ENCODE peak calls at places on chromosomes 12 and 14, in eight cellular contexts. I, P, D, K, H, Z, R and G are unnamed samples.

GRCh38 chr12:11107719-11108118 is 15.6 kb upstream of the TAS2R43 start:
- DNase-seq in I (no peak), P (no peak), D (no peak), K (no peak), H (no peak), Z (no peak), R (no peak), G (no peak)

GRCh38 chr14:77063581-77064289 is 34.3 kb upstream of the CIPC start:
- DNase-seq in I (peak), P (no peak), D (no peak), K (no peak), H (no peak), Z (no peak), R (no peak), G (no peak)

GRCh38 chr12:116860281-116860680 is 21.0 kb downstream of the HRK start:
- DNase-seq in I (no peak), P (no peak), D (no peak), K (no peak), H (no peak), Z (no peak), R (no peak), G (no peak)

GRCh38 chr12:77667101-77667500 is 163.6 kb upstream of the NAV3 start:
- DNase-seq in I (peak), P (no peak), D (no peak), K (no peak), H (no peak), Z (no peak), R (no peak), G (no peak)

GRCh38 chr14:64952598-64953309 is 10.2 kb upstream of the GPX2 start:
- DNase-seq in I (no peak), P (no peak), D (no peak), K (no peak), H (no peak), Z (no peak), R (no peak), G (no peak)

GRCh38 chr14:77459072-77459723 is 1.3 kb downstream of the AHSA1 start:
- DNase-seq in I (peak), P (peak), D (peak), K (peak), H (peak), Z (peak), R (peak), G (peak)

GRCh38 chr12:108091351-108091750 is 37.7 kb upstream of the WSCD2 start:
- DNase-seq in I (no peak), P (no peak), D (no peak), K (no peak), H (no peak), Z (no peak), R (no peak), G (no peak)

GRCh38 chr12:116980083-116980482 is 69.3 kb downstream of the FBXW8 start:
- DNase-seq in I (no peak), P (no peak), D (no peak), K (no peak), H (no peak), Z (no peak), R (no peak), G (no peak)

GRCh38 chr12:728781-729180 is 23.6 kb upstream of the WNK1 start:
- DNase-seq in I (no peak), P (no peak), D (no peak), K (no peak), H (no peak), Z (no peak), R (no peak), G (no peak)

GRCh38 chr12:122785503-122785902 is 11.1 kb downstream of the CCDC62 start:
- DNase-seq in I (no peak), P (no peak), D (no peak), K (no peak), H (no peak), Z (no peak), R (no peak), G (no peak)

GRCh38 chr12:98852181-98852580 is 207.1 kb downstream of the APAF1 start:
- DNase-seq in I (no peak), P (no peak), D (no peak), K (no peak), H (no peak), Z (no peak), R (no peak), G (no peak)

GRCh38 chr14:23171251-23171975 is 12.0 kb downstream of the SLC7A8 start:
- DNase-seq in I (no peak), P (peak), D (no peak), K (no peak), H (no peak), Z (no peak), R (no peak), G (no peak)
- H3K27ac ChIP-seq in I (no peak), P (peak), D (no peak), K (no peak), H (no peak), Z (no peak), R (no peak), G (no peak)

DNA sequence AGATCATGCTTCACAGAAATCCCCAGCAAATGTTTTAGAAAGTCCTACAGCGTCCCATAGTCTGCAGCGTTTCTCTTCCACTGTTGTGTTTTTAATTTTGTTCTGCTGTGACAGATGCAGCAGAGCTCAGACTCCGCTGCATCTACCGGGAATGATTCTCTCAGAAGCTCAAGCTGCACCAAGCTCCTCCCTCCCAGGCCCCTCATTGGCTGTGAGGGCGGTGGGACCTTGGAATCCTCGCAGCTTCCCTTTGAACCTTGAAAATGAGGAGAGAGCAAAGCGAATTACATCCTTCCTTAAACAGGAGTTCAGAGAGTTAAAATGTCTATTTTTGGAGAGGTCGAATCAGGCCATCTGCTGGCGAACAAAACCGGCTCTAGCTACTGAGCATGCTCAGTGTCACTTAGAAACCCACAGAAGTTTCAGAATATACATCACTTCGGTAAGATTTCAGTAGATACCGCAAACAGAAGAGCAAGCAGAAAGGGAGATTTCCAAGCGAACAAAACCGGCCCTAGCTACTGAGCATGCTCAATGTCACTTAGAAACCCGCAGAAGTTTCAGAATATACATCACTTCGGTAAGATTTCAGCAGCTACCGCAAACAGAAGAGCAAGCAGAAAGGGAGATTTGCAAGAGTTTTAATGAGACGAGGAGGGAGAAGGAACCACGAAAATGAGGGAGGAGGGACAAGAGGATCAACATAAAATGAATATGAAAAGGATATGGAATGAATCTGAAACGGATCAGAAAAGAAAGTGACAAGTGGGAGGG is at the start of gene ABCD2:
- DNase-seq in I (peak), P (peak), D (peak), K (peak), H (peak), Z (peak), R (peak), G (peak)
- TF ChIP-seq POLR2A in I (no peak), P (peak), D (no peak), K (peak), H (no peak), Z (no peak), R (no peak), G (no peak)

DNA sequence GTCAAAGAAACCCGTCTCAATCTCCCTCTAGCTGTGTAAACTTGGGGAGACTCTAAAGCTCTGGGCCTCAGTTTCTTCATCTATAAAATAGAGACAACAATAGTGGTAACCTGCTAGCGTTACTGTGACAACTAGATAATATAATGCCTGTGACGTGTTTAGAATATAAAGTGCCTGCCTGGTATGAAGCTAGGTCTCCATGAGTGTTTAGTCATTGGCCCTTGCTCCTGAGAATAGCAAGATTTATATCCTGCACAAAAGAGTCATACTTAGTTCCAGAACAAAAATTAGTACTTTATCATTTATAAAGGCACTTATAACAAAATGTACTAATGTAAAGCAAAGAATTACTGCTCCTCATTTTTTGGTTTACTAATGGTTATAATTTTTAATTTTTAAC is 8.9 kb upstream of the DCP1B start:
- DNase-seq in I (peak), P (no peak), D (no peak), K (no peak), H (no peak), Z (no peak), R (no peak), G (no peak)
- H3K27ac ChIP-seq in I (no peak), P (peak), D (peak), K (peak), H (no peak), Z (no peak), R (no peak), G (no peak)

GRCh38 chr12:101697197-101697929 is at the start of gene CHPT1:
- DNase-seq in I (peak), P (peak), D (peak), K (peak), H (peak), Z (no peak), R (peak), G (peak)

GRCh38 chr12:101700299-101700820 is 2.9 kb downstream of the CHPT1 start:
- DNase-seq in I (no peak), P (no peak), D (no peak), K (no peak), H (no peak), Z (no peak), R (no peak), G (no peak)

GRCh38 chr12:101698782-101699347 is 1.4 kb downstream of the CHPT1 start:
- DNase-seq in I (peak), P (no peak), D (no peak), K (peak), H (no peak), Z (no peak), R (peak), G (no peak)

GRCh38 chr12:101696477-101697196 is 803 bp upstream of the CHPT1 start:
- DNase-seq in I (no peak), P (peak), D (peak), K (peak), H (peak), Z (no peak), R (peak), G (peak)

DNA sequence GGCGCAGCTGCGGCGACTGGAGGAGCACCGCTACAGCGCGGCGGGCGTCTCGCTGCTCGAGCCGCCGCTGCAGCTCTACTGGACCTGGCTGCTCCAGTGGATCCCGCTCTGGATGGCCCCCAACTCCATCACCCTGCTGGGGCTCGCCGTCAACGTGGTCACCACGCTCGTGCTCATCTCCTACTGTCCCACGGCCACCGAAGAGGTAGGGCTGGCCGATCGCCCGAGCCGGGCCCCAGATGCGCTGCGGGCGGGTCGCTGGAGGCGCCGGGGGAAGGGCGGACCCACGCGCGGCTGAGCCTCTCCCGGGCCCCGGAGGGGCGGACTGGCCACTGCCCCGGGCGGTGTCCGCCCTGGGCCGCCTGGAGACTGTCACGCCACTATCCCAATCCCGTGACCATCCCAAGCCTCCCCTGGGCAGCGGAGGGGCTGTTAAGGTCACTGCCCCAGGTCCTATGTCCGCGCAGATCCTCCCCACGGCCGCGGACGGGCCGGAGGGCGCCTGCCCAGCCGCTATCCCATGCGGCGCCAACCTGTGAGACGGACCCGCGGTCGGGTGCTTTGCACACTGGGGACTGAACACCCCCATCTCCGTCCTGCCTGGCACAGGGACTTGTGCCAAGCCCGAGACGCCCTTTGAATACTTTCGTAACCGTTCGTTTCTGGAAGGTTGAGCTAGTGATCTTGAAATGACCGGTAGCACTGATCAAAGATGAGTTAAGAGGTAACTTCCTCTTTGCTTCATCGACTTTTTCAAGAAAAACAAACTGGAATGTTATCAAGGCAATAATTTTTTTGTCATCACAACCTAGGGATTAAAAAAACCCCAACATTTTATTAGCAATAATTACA is 716 bp downstream of the CHPT1 start:
- DNase-seq in I (peak), P (peak), D (peak), K (peak), H (peak), Z (no peak), R (peak), G (peak)
- TF ChIP-seq POLR2A in I (no peak), P (no peak), D (peak), K (peak), H (peak), Z (no peak), R (no peak), G (no peak)